ENCODE peak calls at places on chromosomes 2 and 18, in four cellular contexts. B is stimulated activated naive CD8-positive, alpha-beta T cell treated with anti-CD3 and anti-CD28 coated beads, Interleukin-15, amount 100 ng/mL, for 72 hours; V is T-helper 9 cell; N is chondrocyte. T is an unnamed sample.

GRCh38 chr2:44477657-44478414 is 116.1 kb downstream of the CAMKMT start:
- DNase-seq in N (no peak), V (no peak), B (no peak), T (no peak)

GRCh38 chr2:128054104-128054503 is 26.2 kb upstream of the SAP130 start:
- DNase-seq in B (no peak), N (no peak), V (no peak), T (no peak)

GRCh38 chr2:23066701-23067100 is 318.3 kb upstream of the KLHL29 start:
- DNase-seq in N (no peak), B (no peak), V (no peak), T (no peak)

GRCh38 chr18:60117321-60117720 is 217.5 kb downstream of the PMAIP1 start:
- DNase-seq in B (no peak), N (no peak), V (no peak), T (no peak)

GRCh38 chr18:6660334-6660733 is 69.2 kb upstream of the ARHGAP28 start:
- DNase-seq in B (no peak), V (no peak), N (no peak), T (no peak)

GRCh38 chr2:42092084-42092996 is 44.5 kb downstream of the PKDCC start:
- DNase-seq in B (no peak), V (no peak), N (no peak), T (no peak)

GRCh38 chr2:173087793-173088493 is 12.3 kb downstream of the MAP3K20 start:
- DNase-seq in N (no peak), B (no peak), V (no peak), T (no peak)

GRCh38 chr2:69561041-69561550 is 82.4 kb downstream of the AAK1 start:
- DNase-seq in V (no peak), N (no peak), B (no peak), T (no peak)

T was measured in BE2C.